ENCODE peak calls at places on chromosomes 6 and 20, in six cellular contexts. S is suprapubic skin, T is SK-N-SH, E is HL-60, J is HepG2, R is GM12878. P is an unnamed sample.
A peak's percentile ranks its signal among the peaks of the same experiment; 100 is the strongest.

GRCh38 chr6:82506526-82506925 is 142.9 kb downstream of the TPBG start:
- DNase-seq in S (no peak), T (no peak), E (no peak), J (no peak), R (no peak), P (no peak)

GRCh38 chr6:18207438-18207837 is 52.2 kb downstream of the KDM1B start:
- DNase-seq in S (no peak), T (no peak), E (no peak), J (no peak), R (no peak), P (no peak)

GRCh38 chr20:35773154-35773751 is 1.4 kb downstream of the PHF20 start:
- DNase-seq in S (no peak), T (no peak), E (peak; percentile 77), J (no peak), R (peak; percentile 36), P (no peak)

GRCh38 chr6:141401851-141402250 is 730.9 kb upstream of the GJE1 start:
- DNase-seq in S (no peak), T (no peak), E (no peak), J (no peak), R (no peak), P (no peak)

GRCh38 chr6:63615590-63615989 is 20.0 kb upstream of the PHF3 start:
- DNase-seq in S (no peak), T (no peak), E (no peak), J (no peak), R (no peak), P (no peak)

GRCh38 chr20:16530201-16530681 is 43.0 kb downstream of the KIF16B start:
- DNase-seq in S (no peak), T (no peak), E (no peak), J (peak; percentile 26), R (no peak), P (no peak)

GRCh38 chr6:142685852-142686718 is 258.9 kb downstream of the HIVEP2 start:
- DNase-seq in S (no peak), T (no peak), E (no peak), J (no peak), R (no peak), P (no peak)

GRCh38 chr6:125169058-125169457 is 15.5 kb downstream of the TPD52L1 start:
- DNase-seq in S (no peak), T (no peak), E (no peak), J (no peak), R (no peak), P (no peak)

GRCh38 chr6:41153992-41154625 is at the start of gene TREML1:
- DNase-seq in S (no peak), T (no peak), E (no peak), J (no peak), R (no peak), P (peak; percentile 86)

GRCh38 chr6:168607272-168608112 is 166.5 kb downstream of the SMOC2 start:
- DNase-seq in S (no peak), T (no peak), E (no peak), J (no peak), R (no peak), P (no peak)

GRCh38 chr20:15091417-15092017 is 754.1 kb upstream of the FLRT3 start:
- DNase-seq in S (no peak), T (no peak), E (no peak), J (no peak), R (no peak), P (no peak)

GRCh38 chr6:36050305-36050704 is 22.7 kb downstream of the MAPK14 start:
- DNase-seq in S (no peak), T (no peak), E (no peak), J (no peak), R (no peak), P (no peak)

GRCh38 chr6:134328792-134329191 is 10.9 kb upstream of the SGK1 start:
- DNase-seq in S (no peak), T (no peak), E (no peak), J (no peak), R (no peak), P (no peak)

GRCh38 chr6:26445934-26446667 is 5.8 kb downstream of the BTN3A3 start:
- DNase-seq in S (no peak), T (no peak), E (no peak), J (no peak), R (peak; percentile 76), P (no peak)

GRCh38 chr6:45607818-45608217 is 230.1 kb upstream of the SUPT3H start:
- DNase-seq in S (no peak), T (no peak), E (no peak), J (no peak), R (no peak), P (peak; percentile 34)

GRCh38 chr20:2767768-2768631 is 32.4 kb downstream of the CPXM1 start:
- DNase-seq in S (no peak), T (peak; percentile 14), E (no peak), J (no peak), R (no peak), P (no peak)

GRCh38 chr20:5127204-5127858 is 523 bp downstream of the CDS2 start:
- DNase-seq in S (peak; percentile 80), T (peak; percentile 70), E (peak; percentile 54), J (peak; percentile 54), R (peak; percentile 43), P (peak; percentile 92)

GRCh38 chr6:27617046-27617687 is 144.3 kb upstream of the ZNF184 start:
- DNase-seq in S (no peak), T (no peak), E (no peak), J (no peak), R (no peak), P (no peak)

GRCh38 chr6:21595265-21595950 is 1.9 kb downstream of the SOX4 start:
- DNase-seq in S (peak; percentile 63), T (peak; percentile 34), E (peak; percentile 12), J (no peak), R (no peak), P (no peak)

GRCh38 chr6:149074832-149075258 is 242.7 kb upstream of the TAB2 start:
- DNase-seq in S (no peak), T (no peak), E (no peak), J (peak; percentile 94), R (no peak), P (no peak)
- TF ChIP-seq POLR2AphosphoS5 in S (no peak), T (no peak), E (no peak), J (no peak), R (no peak), P (no peak)

GRCh38 chr6:111628117-111628866 is 22.6 kb upstream of the TRAF3IP2 start:
- DNase-seq in S (no peak), T (no peak), E (no peak), J (no peak), R (no peak), P (no peak)

GRCh38 chr6:111625099-111625416 is 19.4 kb upstream of the TRAF3IP2 start:
- DNase-seq in S (no peak), T (no peak), E (no peak), J (no peak), R (no peak), P (no peak)

GRCh38 chr6:111625511-111626331 is 20.0 kb upstream of the TRAF3IP2 start:
- DNase-seq in S (peak; percentile 75), T (peak; percentile 52), E (no peak), J (no peak), R (no peak), P (no peak)

GRCh38 chr6:111624391-111625098 is 18.9 kb upstream of the TRAF3IP2 start:
- DNase-seq in S (no peak), T (no peak), E (peak; percentile 19), J (no peak), R (no peak), P (no peak)

GRCh38 chr6:111626446-111626845 is 20.8 kb upstream of the TRAF3IP2 start:
- DNase-seq in S (no peak), T (no peak), E (no peak), J (no peak), R (no peak), P (no peak)
- H3K4me3 ChIP-seq in S (peak overlapping the region; percentile 32), T (no peak overlapping the region), E (no peak overlapping the region), J (no peak overlapping the region), R (no peak overlapping the region), P (peak overlapping the region; percentile 32)

GRCh38 chr6:15423286-15423957 is 177.6 kb downstream of the JARID2 start:
- DNase-seq in S (no peak), T (no peak), E (no peak), J (no peak), R (no peak), P (no peak)
- TF ChIP-seq POLR2AphosphoS5 in S (no peak), T (no peak), E (no peak), J (no peak), R (no peak), P (no peak)

GRCh38 chr6:150800596-150801310 is 64.7 kb upstream of the MTHFD1L start:
- DNase-seq in S (no peak), T (no peak), E (no peak), J (no peak), R (no peak), P (no peak)
- H3K4me3 ChIP-seq in S (no peak overlapping the region), T (no peak overlapping the region), E (no peak overlapping the region), J (no peak overlapping the region), R (no peak overlapping the region), P (no peak overlapping the region)

GRCh38 chr20:57582029-57582378 is 21.1 kb downstream of the PCK1 start:
- DNase-seq in S (no peak), T (no peak), E (no peak), J (no peak), R (no peak), P (no peak)

GRCh38 chr20:57580478-57581201 is 19.7 kb downstream of the PCK1 start:
- DNase-seq in S (no peak), T (no peak), E (no peak), J (no peak), R (no peak), P (no peak)

GRCh38 chr20:57583289-57584257 is 22.7 kb downstream of the PCK1 start:
- DNase-seq in S (no peak), T (no peak), E (no peak), J (no peak), R (no peak), P (no peak)

GRCh38 chr20:57581202-57582028 is 20.5 kb downstream of the PCK1 start:
- DNase-seq in S (no peak), T (no peak), E (peak; percentile 69), J (no peak), R (no peak), P (no peak)

DNA sequence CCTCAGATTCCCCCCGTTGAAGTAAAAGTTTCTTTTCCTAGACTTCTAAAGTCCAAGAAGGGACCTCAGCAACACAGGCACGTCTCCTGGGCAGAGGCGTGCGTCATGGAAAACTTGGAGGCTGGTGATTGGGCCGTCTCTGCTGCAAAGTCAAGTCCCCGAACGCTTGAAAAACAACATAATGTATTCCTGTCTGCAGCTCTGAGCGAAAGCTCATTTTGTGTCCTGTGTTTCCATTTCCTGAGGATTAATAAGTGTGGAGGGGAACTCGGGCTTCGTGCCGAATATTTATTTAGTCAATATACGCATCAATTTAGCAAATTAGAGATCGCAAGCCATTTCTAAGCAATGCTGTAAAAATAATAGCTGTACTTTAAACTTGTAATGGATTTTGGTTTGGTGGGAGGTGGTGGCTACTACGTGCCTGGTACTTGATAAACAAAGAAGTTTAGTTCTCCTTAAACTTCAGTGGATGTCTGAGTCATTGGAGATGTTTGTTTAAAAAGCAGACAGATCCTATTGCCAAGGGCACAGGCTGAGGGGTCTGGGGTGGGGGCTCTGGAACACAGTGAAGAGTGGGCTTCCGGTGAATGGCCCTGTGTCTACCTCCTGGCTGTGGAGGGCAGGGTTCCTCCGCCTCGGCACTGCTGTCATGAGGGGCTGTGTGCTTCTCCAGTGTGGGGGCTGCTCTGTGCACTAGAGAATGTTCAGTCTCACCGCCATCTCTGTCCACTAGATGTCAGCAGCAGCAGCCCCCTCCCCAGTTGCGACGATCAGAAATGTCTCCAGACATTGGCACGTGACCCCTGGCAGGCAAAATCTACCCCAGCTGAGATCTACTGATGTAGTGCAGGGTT is 21.8 kb downstream of the PCK1 start:
- DNase-seq in S (no peak), T (peak; percentile 74), E (no peak), J (peak; percentile 24), R (no peak), P (no peak)
- TF ChIP-seq POLR2AphosphoS5 in S (no peak), T (no peak), E (no peak), J (no peak), R (no peak), P (peak; percentile 59)